ENCODE peak calls at places on chromosome 13, in five cellular contexts. N, L, C, K and D are unnamed samples.

GRCh38 chr13:47291116-47291656 is 394.3 kb upstream of the HTR2A start:
- DNase-seq in N (no peak), L (peak; percentile 18), C (no peak), K (no peak), D (no peak)

GRCh38 chr13:77952737-77953136 is 34.1 kb upstream of the EDNRB start:
- DNase-seq in N (no peak), L (no peak), C (no peak), K (no peak), D (no peak)

GRCh38 chr13:92362717-92363116 is 863.9 kb upstream of the GPC6 start:
- DNase-seq in N (no peak), L (no peak), C (no peak), K (no peak), D (no peak)

GRCh38 chr13:52780092-52780491 is 40.5 kb upstream of the CNMD start:
- DNase-seq in N (no peak), L (no peak), C (no peak), K (no peak), D (no peak)

GRCh38 chr13:20472531-20472930 is 53.1 kb downstream of the CRYL1 start:
- DNase-seq in N (no peak), L (no peak), C (no peak), K (no peak), D (no peak)

GRCh38 chr13:100646030-100646673 is 28.4 kb downstream of the TMTC4 start:
- DNase-seq in N (no peak), L (peak; percentile 27), C (no peak), K (no peak), D (no peak)

GRCh38 chr13:48879854-48880253 is 95.9 kb upstream of the FNDC3A start:
- DNase-seq in N (no peak), L (no peak), C (no peak), K (no peak), D (no peak)

GRCh38 chr13:27806744-27807387 is 14.6 kb downstream of the GSX1 start:
- DNase-seq in N (no peak), L (no peak), C (no peak), K (no peak), D (no peak)

GRCh38 chr13:39676315-39676876 is 20.9 kb downstream of the COG6 start:
- DNase-seq in N (no peak), L (peak; percentile 58), C (no peak), K (no peak), D (no peak)

DNA sequence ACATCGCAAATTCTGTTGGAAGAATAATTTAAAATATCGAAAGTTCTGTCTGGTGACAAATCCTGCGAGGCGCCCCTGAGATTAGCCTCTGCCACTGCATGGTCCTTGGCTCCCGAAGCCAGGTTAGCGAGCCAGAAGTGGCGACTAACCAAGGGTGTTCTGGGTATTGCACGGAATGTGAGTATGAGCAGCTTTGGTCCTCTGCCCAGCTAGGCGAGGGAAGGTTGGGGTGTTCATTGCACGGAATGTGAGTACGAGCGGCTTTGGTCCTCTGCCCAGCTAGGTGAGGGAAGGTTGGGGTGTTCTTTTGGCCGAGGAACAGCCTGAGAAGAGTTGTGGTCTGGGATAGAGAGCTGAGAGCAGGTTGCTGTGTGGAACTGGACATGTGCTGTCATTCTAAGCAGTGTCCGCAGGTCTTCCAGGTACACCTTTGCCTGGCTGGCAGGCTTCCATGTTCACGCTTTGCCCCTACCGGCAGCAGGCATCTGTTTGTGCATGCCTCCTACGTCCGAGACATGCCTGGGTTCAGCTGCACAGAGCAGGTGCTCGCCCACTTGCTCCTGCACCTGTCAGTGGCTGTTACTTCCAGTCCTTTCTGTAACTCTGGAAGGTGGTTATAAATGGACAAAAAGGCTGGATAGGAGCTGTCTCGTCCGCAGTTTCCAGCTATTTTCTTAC is 18.3 kb upstream of the TEX29 start:
- DNase-seq in N (no peak), L (peak; percentile 47), C (no peak), K (no peak), D (no peak)
- H3K36me3 ChIP-seq in N (peaks cover 68% of the 10 kb centered on the region), L (peaks cover 4% of the 10 kb centered on the region), C (peaks cover 26% of the 10 kb centered on the region), K (peaks cover 63% of the 10 kb centered on the region), D (peaks cover 76% of the 10 kb centered on the region)

GRCh38 chr13:102556806-102557205 is 40.0 kb upstream of the TPP2 start:
- DNase-seq in N (no peak), L (no peak), C (no peak), K (no peak), D (no peak)

GRCh38 chr13:102561933-102562332 is 34.9 kb upstream of the TPP2 start:
- DNase-seq in N (no peak), L (peak; percentile 56), C (no peak), K (no peak), D (no peak)

GRCh38 chr13:102550507-102550906 is 46.3 kb upstream of the TPP2 start:
- DNase-seq in N (no peak), L (no peak), C (no peak), K (no peak), D (no peak)

GRCh38 chr13:102558029-102558428 is 38.8 kb upstream of the TPP2 start:
- DNase-seq in N (no peak), L (no peak), C (no peak), K (no peak), D (no peak)

GRCh38 chr13:102555914-102556553 is 40.8 kb upstream of the TPP2 start:
- DNase-seq in N (no peak), L (peak; percentile 68), C (no peak), K (no peak), D (no peak)
- TF ChIP-seq CTCF in N (no peak), L (peak; percentile 44), C (peak; percentile 53), K (peak; percentile 30), D (peak; percentile 24)

GRCh38 chr13:50229935-50230334 is 214.7 kb downstream of the KCNRG start:
- DNase-seq in N (no peak), L (peak; percentile 68), C (no peak), K (no peak), D (no peak)

GRCh38 chr13:50230365-50230978 is 215.2 kb downstream of the KCNRG start:
- DNase-seq in N (no peak), L (peak; percentile 87), C (peak; percentile 17), K (no peak), D (no peak)

GRCh38 chr13:50236898-50237318 is 221.7 kb downstream of the KCNRG start:
- DNase-seq in N (no peak), L (no peak), C (no peak), K (no peak), D (no peak)

GRCh38 chr13:50238922-50239321 is 223.7 kb downstream of the KCNRG start:
- DNase-seq in N (no peak), L (no peak), C (no peak), K (no peak), D (no peak)

GRCh38 chr13:50235604-50236003 is 220.4 kb downstream of the KCNRG start:
- DNase-seq in N (no peak), L (no peak), C (no peak), K (no peak), D (no peak)
- H3K4me3 ChIP-seq in N (peak overlapping the region; percentile 8), L (no peak overlapping the region), C (no peak overlapping the region), K (no peak overlapping the region), D (no peak overlapping the region)

GRCh38 chr13:110618780-110619179 is 3.4 kb downstream of the NAXD start:
- DNase-seq in N (peak; percentile 47), L (no peak), C (no peak), K (no peak), D (no peak)
- H3K36me3 ChIP-seq in N (peaks cover 13% of the 10 kb centered on the region), L (peaks cover 6% of the 10 kb centered on the region), C (peaks cover 7% of the 10 kb centered on the region), K (peaks cover 11% of the 10 kb centered on the region), D (peaks cover 12% of the 10 kb centered on the region)

GRCh38 chr13:75610466-75610865 is 25.7 kb upstream of the LMO7 start:
- DNase-seq in N (no peak), L (peak; percentile 26), C (no peak), K (no peak), D (no peak)
- TF ChIP-seq CTCF in N (no peak), L (no peak), C (no peak), K (no peak), D (no peak)